ENCODE peak calls at places on chromosomes 5 and 9, in seven cellular contexts. One of them, this sample, is unnamed.

GRCh38 chr5:43514816-43515677 is at the start of gene C5orf34:
- DNase-seq in HAP-1: peak; percentile 95
- DNase-seq in body of pancreas: peak; percentile 96
- DNase-seq in NCI-H1105: peak; percentile 97
- DNase-seq in stimulated activated naive CD8-positive, alpha-beta T cell treated with anti-CD3 and anti-CD28 coated beads, Interleukin-15, amount 100 ng/mL, for 72 hours: peak; percentile 91
- DNase-seq in fibroblast of mammary gland: peak; percentile 95
- DNase-seq in HEK293T: peak; percentile 97
- DNase-seq in this sample: peak; percentile 98

GRCh38 chr5:101843055-101843454 is 453.0 kb downstream of the SLCO4C1 start:
- DNase-seq in fibroblast of mammary gland: no peak
- DNase-seq in NCI-H1105: no peak
- DNase-seq in HAP-1: no peak
- DNase-seq in body of pancreas: no peak
- DNase-seq in stimulated activated naive CD8-positive, alpha-beta T cell treated with anti-CD3 and anti-CD28 coated beads, Interleukin-15, amount 100 ng/mL, for 72 hours: no peak
- DNase-seq in HEK293T: no peak
- DNase-seq in this sample: no peak

GRCh38 chr5:134149571-134150303 is 27.0 kb downstream of the SKP1 start:
- DNase-seq in body of pancreas: peak; percentile 53
- DNase-seq in HAP-1: no peak
- DNase-seq in NCI-H1105: no peak
- DNase-seq in stimulated activated naive CD8-positive, alpha-beta T cell treated with anti-CD3 and anti-CD28 coated beads, Interleukin-15, amount 100 ng/mL, for 72 hours: no peak
- DNase-seq in HEK293T: no peak
- DNase-seq in fibroblast of mammary gland: no peak
- DNase-seq in this sample: no peak

GRCh38 chr9:114001794-114002261 is 76.3 kb downstream of the AMBP start:
- DNase-seq in fibroblast of mammary gland: no peak
- DNase-seq in NCI-H1105: no peak
- DNase-seq in HEK293T: no peak
- DNase-seq in body of pancreas: peak; percentile 9
- DNase-seq in HAP-1: no peak
- DNase-seq in stimulated activated naive CD8-positive, alpha-beta T cell treated with anti-CD3 and anti-CD28 coated beads, Interleukin-15, amount 100 ng/mL, for 72 hours: no peak
- DNase-seq in this sample: no peak

GRCh38 chr9:93217706-93218105 is 33.8 kb downstream of the WNK2 start:
- DNase-seq in HEK293T: no peak
- DNase-seq in fibroblast of mammary gland: no peak
- DNase-seq in body of pancreas: peak; percentile 88
- DNase-seq in HAP-1: no peak
- DNase-seq in stimulated activated naive CD8-positive, alpha-beta T cell treated with anti-CD3 and anti-CD28 coated beads, Interleukin-15, amount 100 ng/mL, for 72 hours: no peak
- DNase-seq in NCI-H1105: no peak
- DNase-seq in this sample: no peak

GRCh38 chr9:2390028-2390427 is 231.6 kb upstream of the VLDLR start:
- DNase-seq in fibroblast of mammary gland: no peak
- DNase-seq in body of pancreas: no peak
- DNase-seq in HEK293T: no peak
- DNase-seq in HAP-1: no peak
- DNase-seq in stimulated activated naive CD8-positive, alpha-beta T cell treated with anti-CD3 and anti-CD28 coated beads, Interleukin-15, amount 100 ng/mL, for 72 hours: no peak
- DNase-seq in NCI-H1105: no peak
- DNase-seq in this sample: no peak

GRCh38 chr5:179147991-179148702 is 88.0 kb downstream of the ZNF354C start:
- DNase-seq in body of pancreas: no peak
- DNase-seq in fibroblast of mammary gland: no peak
- DNase-seq in stimulated activated naive CD8-positive, alpha-beta T cell treated with anti-CD3 and anti-CD28 coated beads, Interleukin-15, amount 100 ng/mL, for 72 hours: no peak
- DNase-seq in NCI-H1105: no peak
- DNase-seq in HEK293T: no peak
- DNase-seq in HAP-1: no peak
- DNase-seq in this sample: no peak

GRCh38 chr5:89106479-89106878 is 223.5 kb upstream of the MEF2C start:
- DNase-seq in HAP-1: no peak
- DNase-seq in body of pancreas: no peak
- DNase-seq in HEK293T: no peak
- DNase-seq in NCI-H1105: no peak
- DNase-seq in stimulated activated naive CD8-positive, alpha-beta T cell treated with anti-CD3 and anti-CD28 coated beads, Interleukin-15, amount 100 ng/mL, for 72 hours: no peak
- DNase-seq in fibroblast of mammary gland: no peak
- DNase-seq in this sample: no peak

GRCh38 chr5:69522035-69522434 is 29.4 kb downstream of the OCLN start:
- DNase-seq in HAP-1: no peak
- DNase-seq in body of pancreas: no peak
- DNase-seq in HEK293T: no peak
- DNase-seq in fibroblast of mammary gland: no peak
- DNase-seq in NCI-H1105: no peak
- DNase-seq in stimulated activated naive CD8-positive, alpha-beta T cell treated with anti-CD3 and anti-CD28 coated beads, Interleukin-15, amount 100 ng/mL, for 72 hours: no peak
- DNase-seq in this sample: no peak